ENCODE peak calls at places on chromosome 9, in five cellular contexts. C is transverse colon, A is stomach, F is HL-60, W is spleen. D is an unnamed sample.

GRCh38 chr9:88738708-88739107 is 203.7 kb downstream of the NXNL2 start:
- DNase-seq in F (no peak), A (no peak), C (no peak), W (no peak), D (no peak)

GRCh38 chr9:126471084-126471611 is 142.6 kb upstream of the LMX1B start:
- DNase-seq in C (peak; percentile 77), A (peak; percentile 72), W (peak; percentile 91), F (peak; percentile 99), D (peak; percentile 89)

GRCh38 chr9:32545884-32546283 is 6.2 kb upstream of the SMIM27 start:
- DNase-seq in W (no peak), F (no peak), A (no peak), C (no peak), D (no peak)

GRCh38 chr9:109230277-109230676 is 63.2 kb upstream of the FRRS1L start:
- DNase-seq in A (no peak), W (no peak), C (no peak), F (no peak), D (no peak)

GRCh38 chr9:98191615-98192502 is 578 bp downstream of the CORO2A start:
- DNase-seq in F (peak; percentile 39), A (peak; percentile 48), C (peak; percentile 59), W (peak; percentile 90), D (no peak)

GRCh38 chr9:33823801-33824200 is 6.8 kb downstream of the UBE2R2 start:
- DNase-seq in A (no peak), F (no peak), W (no peak), C (no peak), D (no peak)

GRCh38 chr9:109856785-109857184 is 76.8 kb downstream of the PALM2AKAP2 start:
- DNase-seq in C (no peak), W (no peak), F (no peak), A (no peak), D (no peak)

GRCh38 chr9:88748566-88749238 is 213.7 kb downstream of the NXNL2 start:
- DNase-seq in C (no peak), W (peak; percentile 56), F (no peak), A (no peak), D (no peak)

GRCh38 chr9:117103711-117104110 is 311.1 kb downstream of the ASTN2 start:
- DNase-seq in A (no peak), W (no peak), C (no peak), F (no peak), D (no peak)

GRCh38 chr9:138098908-138099791 is 221.6 kb downstream of the CACNA1B start:
- DNase-seq in C (no peak), F (no peak), A (peak; percentile 17), W (peak; percentile 50), D (peak; percentile 21)

GRCh38 chr9:16413509-16414016 is 456.9 kb downstream of the BNC2 start:
- DNase-seq in W (no peak), F (peak; percentile 1), A (no peak), C (no peak), D (no peak)

GRCh38 chr9:94802795-94803194 is 76.3 kb downstream of the AOPEP start:
- DNase-seq in C (no peak), W (no peak), A (no peak), F (no peak), D (no peak)

GRCh38 chr9:4082948-4083347 is 216.9 kb downstream of the GLIS3 start:
- DNase-seq in C (no peak), A (no peak), F (no peak), W (no peak), D (no peak)

GRCh38 chr9:93126825-93127368 is 7.2 kb downstream of the NINJ1 start:
- DNase-seq in A (no peak), C (peak; percentile 16), F (no peak), W (peak; percentile 86), D (peak; percentile 77)

GRCh38 chr9:134549336-134549735 is 92.3 kb upstream of the COL5A1 start:
- DNase-seq in C (no peak), W (peak; percentile 19), F (no peak), A (no peak), D (no peak)

GRCh38 chr9:88092699-88093359 is 45.4 kb downstream of the SPATA31C2 start:
- DNase-seq in C (no peak), W (no peak), F (peak; percentile 71), A (no peak), D (no peak)

GRCh38 chr9:88954073-88954472 is 37.2 kb upstream of the S1PR3 start:
- DNase-seq in C (no peak), F (no peak), A (no peak), W (no peak), D (no peak)

GRCh38 chr9:73720601-73721000 is 568.9 kb downstream of the ANXA1 start:
- DNase-seq in A (no peak), F (no peak), C (no peak), W (no peak), D (no peak)

GRCh38 chr9:104091708-104092107 is 2.4 kb upstream of the SMC2 start:
- DNase-seq in C (peak; percentile 51), F (peak; percentile 54), W (no peak), A (no peak), D (no peak)

GRCh38 chr9:134221273-134222017 is 57.1 kb upstream of the RNU6ATAC start:
- DNase-seq in C (no peak), A (no peak), F (no peak), W (peak; percentile 23), D (no peak)

DNA sequence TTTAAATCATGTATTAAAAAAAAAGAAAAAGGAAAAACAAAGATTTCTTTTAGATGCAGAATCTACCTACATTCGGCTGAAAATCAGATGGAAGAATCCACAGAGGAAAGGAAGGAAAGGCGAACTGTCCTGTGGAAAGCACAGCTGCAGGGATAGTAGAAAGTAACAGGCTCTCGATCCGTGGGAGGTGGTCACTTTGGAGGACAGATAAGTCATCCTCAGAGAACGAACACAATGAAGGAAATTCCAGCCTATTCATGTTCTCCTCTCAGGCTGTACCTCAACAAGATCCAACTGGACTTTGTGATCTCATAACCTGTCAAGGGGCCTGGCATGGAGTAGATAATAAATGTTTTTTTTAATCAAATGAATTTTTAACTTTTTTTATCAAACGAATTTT is 72.8 kb downstream of the NR6A1 start:
- DNase-seq in A (no peak), F (no peak), C (no peak), W (no peak), D (no peak)
- TF ChIP-seq POLR2AphosphoS5 in A (no peak), F (no peak), C (no peak), W (no peak), D (no peak)

DNA sequence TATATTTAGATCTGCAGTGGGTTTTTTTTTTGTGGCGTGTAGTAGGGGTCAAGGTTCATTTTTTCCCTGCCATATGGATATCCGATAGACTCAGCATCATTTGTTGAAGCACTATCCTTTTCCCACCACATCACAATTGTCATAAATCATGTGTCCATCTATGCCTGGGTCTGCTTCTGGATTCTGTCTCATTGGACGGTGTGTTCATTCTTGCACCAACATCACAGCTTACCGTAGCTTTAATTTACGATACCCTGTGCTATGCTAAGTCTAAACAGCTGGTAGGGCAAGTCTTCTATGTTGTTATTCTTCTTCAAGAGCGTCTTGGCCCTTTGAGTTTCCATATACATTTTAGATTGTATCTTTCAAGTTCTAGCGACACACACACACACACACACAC is 175.0 kb downstream of the RGS3 start:
- DNase-seq in F (no peak), A (no peak), C (no peak), W (no peak), D (no peak)
- TF ChIP-seq POLR2AphosphoS5 in F (no peak), A (no peak), C (peak; percentile 73), W (no peak), D (no peak)

DNA sequence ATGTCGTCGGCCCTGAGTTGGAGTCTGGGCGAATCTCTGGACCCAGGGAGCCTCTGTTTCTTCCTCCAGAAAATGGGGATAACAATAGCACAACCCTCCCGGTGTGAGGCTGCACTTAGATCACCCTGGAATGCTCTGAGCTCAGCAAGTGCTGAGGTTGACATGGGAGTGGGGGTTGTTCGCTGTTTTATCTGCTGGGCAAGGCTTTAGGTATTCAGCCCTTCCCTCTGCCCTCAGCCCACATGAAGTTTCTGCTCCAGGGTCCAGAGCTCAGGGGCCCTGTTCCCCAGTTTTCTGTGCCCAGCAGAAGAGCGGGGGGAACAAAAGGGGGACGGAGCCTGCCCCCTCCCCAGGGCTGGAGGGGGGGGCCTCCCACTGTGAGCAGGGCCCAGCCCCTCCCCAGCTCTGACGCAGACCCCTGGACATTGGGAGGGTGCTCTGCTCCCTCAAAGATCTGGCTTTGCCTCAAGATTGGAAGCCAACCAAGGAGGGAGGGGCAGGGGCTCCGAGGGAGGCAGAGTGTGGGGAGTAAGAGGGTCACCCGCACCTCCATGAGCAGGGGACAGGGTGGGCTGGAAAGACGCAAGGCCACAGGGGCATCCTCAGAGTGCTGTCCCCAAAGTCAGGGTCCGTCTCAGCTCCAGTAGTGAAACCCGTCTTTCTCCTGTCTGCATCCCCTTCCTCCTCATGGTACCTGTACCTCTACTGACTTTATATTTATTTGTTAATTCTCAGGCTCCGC is 215.6 kb downstream of the C9orf50 start:
- DNase-seq in A (no peak), C (no peak), F (no peak), W (peak; percentile 47), D (no peak)
- TF ChIP-seq POLR2AphosphoS5 in A (no peak), C (no peak), F (no peak), W (no peak), D (no peak)

DNA sequence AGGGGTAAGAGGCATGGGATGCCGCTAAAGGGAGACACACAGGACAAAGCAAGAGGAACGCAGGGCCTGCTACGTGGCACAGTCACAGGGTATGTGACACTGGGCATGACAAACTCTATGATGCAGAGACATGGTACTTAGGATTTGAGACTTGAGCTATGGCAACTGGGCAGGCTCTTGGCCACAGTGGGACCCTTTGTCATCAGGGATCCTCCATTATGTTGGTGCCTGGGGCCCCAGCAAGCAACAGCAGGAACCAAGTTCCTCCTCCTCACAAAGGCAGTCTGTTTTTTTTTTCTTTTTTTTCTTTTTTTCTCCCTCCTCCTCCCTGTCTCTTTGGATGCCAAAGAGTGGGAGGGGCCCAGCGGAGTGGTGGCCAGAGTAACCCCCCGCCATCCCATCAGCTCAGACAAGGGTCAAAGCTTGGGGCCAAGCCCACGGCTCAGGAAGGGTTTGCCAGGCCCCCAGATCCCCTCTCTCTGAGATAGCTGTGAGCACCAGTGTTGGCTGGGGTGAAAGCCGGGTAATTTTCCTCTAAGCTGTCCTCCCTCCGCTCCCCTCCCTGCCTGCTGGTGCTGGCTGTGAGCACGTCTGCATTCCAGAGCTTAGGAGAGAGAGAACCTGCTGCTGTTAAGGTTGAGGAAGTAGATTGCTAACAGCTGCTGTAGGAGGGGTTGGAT is 21.1 kb downstream of the GSN start:
- DNase-seq in F (peak; percentile 84), C (peak; percentile 65), W (peak; percentile 73), A (peak; percentile 69), D (peak; percentile 79)
- TF ChIP-seq POLR2AphosphoS5 in F (peak; percentile 79), C (peak; percentile 80), W (no peak), A (peak; percentile 79), D (no peak)

DNA sequence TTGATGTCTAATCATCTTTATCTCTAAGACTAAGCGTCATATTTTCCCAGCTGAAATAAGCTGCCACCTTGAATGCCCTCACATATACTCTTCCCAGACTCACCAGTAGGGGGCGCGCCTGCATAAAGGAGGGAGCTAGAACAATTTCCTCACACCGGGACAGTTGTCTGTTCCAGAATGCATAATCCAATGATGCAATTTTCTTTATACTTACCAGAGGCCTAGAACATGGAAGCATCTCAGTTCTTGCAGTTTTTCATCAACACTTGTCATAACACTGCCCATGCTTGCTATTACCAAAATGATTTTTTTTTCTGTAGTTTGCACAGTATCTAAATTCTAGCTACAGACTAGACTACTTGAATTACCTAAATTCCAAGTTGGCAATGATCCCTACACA is 203.9 kb downstream of the FRMD3 start:
- DNase-seq in F (peak; percentile 88), C (peak; percentile 87), W (peak; percentile 91), A (peak; percentile 89), D (peak; percentile 83)
- TF ChIP-seq POLR2AphosphoS5 in F (no peak), C (no peak), W (no peak), A (no peak), D (no peak)

DNA sequence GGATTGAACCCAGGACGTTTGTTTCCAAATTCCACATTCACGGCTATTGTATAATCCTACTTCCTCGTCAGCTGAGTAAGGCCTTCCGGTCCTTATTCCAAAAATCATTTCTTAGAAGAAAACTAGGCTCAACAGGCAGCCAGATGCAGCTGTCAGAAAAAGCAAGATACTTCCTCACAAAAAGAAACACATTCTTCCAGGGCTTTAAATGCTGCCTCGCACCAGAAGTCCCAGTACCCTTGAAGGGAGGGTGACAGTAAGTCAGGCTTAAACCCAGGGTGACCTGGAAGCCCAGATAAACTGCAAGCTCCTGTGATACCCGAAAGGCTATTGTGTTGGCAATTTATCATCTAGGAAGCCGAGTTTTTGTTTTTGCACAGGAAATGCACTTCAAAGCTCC is 414.0 kb downstream of the NFIB start:
- DNase-seq in A (no peak), W (no peak), F (no peak), C (no peak), D (no peak)
- TF ChIP-seq POLR2AphosphoS5 in A (no peak), W (no peak), F (no peak), C (no peak), D (no peak)

D was measured in suprapubic skin.